ENCODE peak calls at places on chromosomes 13 and 19, in nine cellular contexts. Q is NCI-H1092 treated with DMSO at 0.1 percent for 48 hours; P is NCI-H2107; I is activated CD4-positive, CD25-positive, alpha-beta regulatory T cell treated with anti-CD3 and anti-CD28 coated beads, Interleukin-2, amount 50 U/mL, for 16 hours; X is 8988T; R is A172; T is HFF-Myc; F is RPMI8226; H is CD4-positive, alpha-beta T cell. U is an unnamed sample.

GRCh38 chr13:20610006-20610405 is 43.0 kb downstream of the IFT88 start:
- DNase-seq in X (no peak), T (no peak), R (no peak), P (no peak), I (no peak), F (no peak), Q (no peak), H (no peak), U (no peak)

GRCh38 chr19:1366899-1367870 is 16.5 kb upstream of the NDUFS7 start:
- DNase-seq in T (no peak), X (no peak), R (no peak), Q (no peak), H (no peak), I (no peak), F (no peak), P (no peak), U (no peak)

GRCh38 chr19:17058236-17058635 is 17.0 kb downstream of the HAUS8 start:
- DNase-seq in R (peak; percentile 34), X (no peak), H (no peak), T (no peak), F (no peak), P (no peak), I (no peak), Q (no peak), U (no peak)

GRCh38 chr19:16627928-16628182 is 149 bp downstream of the MED26 start:
- DNase-seq in T (no peak), X (no peak), F (no peak), R (no peak), P (no peak), Q (no peak), I (no peak), H (no peak), U (no peak)

GRCh38 chr13:111404746-111405145 is 84.3 kb downstream of the TEX29 start:
- DNase-seq in H (no peak), F (no peak), R (no peak), X (no peak), P (no peak), T (no peak), Q (no peak), I (no peak), U (no peak)

GRCh38 chr13:71274923-71275593 is 591.9 kb downstream of the DACH1 start:
- DNase-seq in I (no peak), R (no peak), P (no peak), T (no peak), X (no peak), Q (no peak), F (no peak), H (no peak), U (no peak)

GRCh38 chr13:30143671-30144400 is 163.5 kb downstream of the KATNAL1 start:
- DNase-seq in T (no peak), P (no peak), H (no peak), Q (no peak), X (no peak), R (peak; percentile 27), I (no peak), F (no peak), U (no peak)

GRCh38 chr13:71798723-71799122 is 68.3 kb downstream of the DACH1 start:
- DNase-seq in I (no peak), F (no peak), Q (peak; percentile 40), P (no peak), T (no peak), X (no peak), H (no peak), R (no peak), U (no peak)

GRCh38 chr19:10112037-10112751 is 701 bp downstream of the P2RY11 start:
- DNase-seq in X (no peak), H (no peak), T (no peak), F (peak; percentile 41), R (peak; percentile 38), Q (no peak), P (no peak), I (no peak), U (no peak)

GRCh38 chr13:48715977-48716376 is 62.2 kb downstream of the CYSLTR2 start:
- DNase-seq in F (no peak), H (no peak), I (no peak), T (no peak), Q (no peak), R (no peak), X (no peak), P (no peak), U (no peak)

GRCh38 chr13:99797716-99798115 is 173.9 kb downstream of the ZIC5 start:
- DNase-seq in Q (no peak), H (no peak), F (no peak), P (no peak), X (no peak), T (no peak), I (no peak), R (no peak), U (no peak)

GRCh38 chr13:42821437-42821836 is 40.1 kb downstream of the FAM216B start:
- DNase-seq in T (peak; percentile 84), P (no peak), H (no peak), Q (no peak), I (no peak), X (no peak), R (peak; percentile 36), F (no peak), U (no peak)

GRCh38 chr19:55670280-55671053 is 4.6 kb upstream of the EPN1 start:
- DNase-seq in R (peak; percentile 99), Q (peak; percentile 21), I (no peak), T (no peak), F (no peak), P (peak; percentile 55), H (peak; percentile 50), X (no peak), U (no peak)

GRCh38 chr19:11423804-11424318 is 4.7 kb upstream of the RGL3 start:
- DNase-seq in T (no peak), Q (no peak), H (no peak), X (no peak), R (no peak), I (no peak), F (peak; percentile 63), P (no peak), U (no peak)

GRCh38 chr19:2059422-2060201 is 8.6 kb upstream of the MKNK2 start:
- DNase-seq in Q (peak; percentile 48), X (no peak), R (peak; percentile 94), H (no peak), I (no peak), T (no peak), P (no peak), F (no peak), U (no peak)

GRCh38 chr19:31461814-31462539 is 112.7 kb upstream of the TSHZ3 start:
- DNase-seq in X (no peak), Q (no peak), F (no peak), T (no peak), R (peak; percentile 53), I (no peak), P (no peak), H (no peak), U (no peak)

GRCh38 chr13:28237944-28238343 is 99.6 kb downstream of the PAN3 start:
- DNase-seq in I (no peak), T (no peak), F (no peak), Q (no peak), X (no peak), P (no peak), H (no peak), R (no peak), U (no peak)

GRCh38 chr19:40659566-40659965 is 30.9 kb downstream of the NUMBL start:
- DNase-seq in I (no peak), H (no peak), R (no peak), X (no peak), Q (no peak), T (no peak), P (no peak), F (no peak), U (no peak)

GRCh38 chr13:79904581-79904980 is 423.6 kb downstream of the NDFIP2 start:
- DNase-seq in F (no peak), I (no peak), P (no peak), Q (no peak), R (no peak), X (no peak), H (no peak), T (no peak), U (no peak)

GRCh38 chr13:74683411-74683810 is 549.2 kb upstream of the KLF12 start:
- DNase-seq in X (no peak), H (no peak), R (no peak), F (no peak), T (no peak), Q (no peak), P (no peak), I (no peak), U (no peak)

GRCh38 chr13:26060366-26060765 is 8.6 kb upstream of the SHISA2 start:
- DNase-seq in I (no peak), F (no peak), H (no peak), Q (no peak), T (no peak), P (no peak), X (no peak), R (no peak), U (no peak)

GRCh38 chr13:99656843-99657506 is 155.7 kb downstream of the TM9SF2 start:
- DNase-seq in R (no peak), Q (peak; percentile 65), X (no peak), P (no peak), F (no peak), T (no peak), I (peak; percentile 18), H (no peak), U (peak; percentile 66)

GRCh38 chr13:24511019-24511823 is 1.4 kb downstream of the PARP4 start:
- DNase-seq in X (peak; percentile 42), I (peak; percentile 22), Q (no peak), R (peak; percentile 90), P (no peak), T (peak; percentile 73), H (no peak), F (peak; percentile 69), U (peak; percentile 51)

GRCh38 chr19:7250951-7251350 is 43.3 kb downstream of the INSR start:
- DNase-seq in H (no peak), F (no peak), X (no peak), I (no peak), P (no peak), R (no peak), T (no peak), Q (no peak), U (no peak)

GRCh38 chr19:13163609-13164364 is 13.6 kb downstream of the IER2 start:
- DNase-seq in R (peak; percentile 99), X (no peak), P (no peak), T (no peak), I (no peak), Q (peak; percentile 36), H (peak; percentile 49), F (peak; percentile 37), U (no peak)

GRCh38 chr19:1101337-1101698 is 2.5 kb upstream of the GPX4 start:
- DNase-seq in I (no peak), F (no peak), H (no peak), X (no peak), Q (no peak), P (no peak), R (peak; percentile 46), T (no peak), U (no peak)

GRCh38 chr19:31354919-31355318 is 5.7 kb upstream of the TSHZ3 start:
- DNase-seq in Q (no peak), I (no peak), X (no peak), T (no peak), F (no peak), H (no peak), R (no peak), P (no peak), U (no peak)

GRCh38 chr19:55603581-55604292 is 1.7 kb upstream of the ZNF865 start:
- DNase-seq in H (no peak), X (no peak), F (no peak), R (no peak), P (no peak), Q (no peak), T (no peak), I (no peak), U (no peak)

GRCh38 chr13:29994911-29995601 is 144.6 kb upstream of the UBL3 start:
- DNase-seq in P (no peak), H (no peak), R (peak; percentile 2), X (no peak), I (no peak), Q (no peak), T (no peak), F (no peak), U (no peak)

GRCh38 chr19:45779231-45780145 is 2.8 kb downstream of the DMPK start:
- DNase-seq in Q (peak; percentile 84), X (no peak), T (no peak), H (peak; percentile 77), R (peak; percentile 14), I (peak; percentile 66), F (peak; percentile 82), P (no peak), U (peak; percentile 76)

GRCh38 chr19:39953915-39954314 is 17.1 kb upstream of the PSMC4 start:
- DNase-seq in X (no peak), F (no peak), H (no peak), R (no peak), Q (no peak), I (no peak), T (no peak), P (no peak), U (no peak)

U was measured in naive thymus-derived CD8-positive, alpha-beta T cell.